ENCODE peak calls at places on chromosomes 12 and 14, in nine cellular contexts. P, M, Y, R, O, U, X, Q and E are unnamed samples.

GRCh38 chr14:103522649-103523582 is at the start of gene CKB:
- DNase-seq in U (peak; percentile 75), R (peak; percentile 58), O (peak; percentile 75), Q (no peak), M (peak; percentile 81), P (no peak), Y (no peak), X (peak; percentile 92), E (no peak)

GRCh38 chr12:56071648-56072047 is 8.3 kb upstream of the ERBB3 start:
- DNase-seq in O (no peak), P (no peak), X (no peak), M (no peak), Q (peak; percentile 66), Y (no peak), U (no peak), R (no peak), E (no peak)

GRCh38 chr14:23094666-23095195 is at the start of gene ACIN1:
- DNase-seq in M (peak; percentile 69), X (no peak), P (peak; percentile 99), U (peak; percentile 69), Q (peak; percentile 58), O (no peak), Y (peak; percentile 53), R (peak; percentile 81), E (peak; percentile 71)

GRCh38 chr14:75427482-75428229 is at the start of gene JDP2:
- DNase-seq in Q (no peak), Y (no peak), U (peak; percentile 83), R (peak; percentile 96), M (peak; percentile 73), P (peak; percentile 68), O (peak; percentile 97), X (peak; percentile 90), E (peak; percentile 55)

GRCh38 chr12:48865141-48865440 is 579 bp downstream of the RND1 start:
- DNase-seq in U (no peak), X (peak; percentile 44), P (no peak), R (no peak), M (no peak), O (no peak), Q (no peak), Y (no peak), E (no peak)

GRCh38 chr12:14928946-14929345 is 9.4 kb downstream of the ERP27 start:
- DNase-seq in P (no peak), X (peak; percentile 71), Y (no peak), R (no peak), U (peak; percentile 79), O (no peak), M (no peak), Q (no peak), E (no peak)

GRCh38 chr12:12704593-12705230 is 8.7 kb upstream of the GPR19 start:
- DNase-seq in Q (peak; percentile 69), R (peak; percentile 64), U (peak; percentile 75), P (no peak), Y (no peak), X (peak; percentile 96), O (no peak), M (peak; percentile 73), E (peak; percentile 90)

GRCh38 chr12:57575771-57576612 is 15.0 kb upstream of the PIP4K2C start:
- DNase-seq in R (no peak), O (no peak), Y (no peak), Q (no peak), P (no peak), M (no peak), X (no peak), U (no peak), E (no peak)

GRCh38 chr12:6763380-6763779 is 2.8 kb upstream of the PTMS start:
- DNase-seq in U (no peak), R (no peak), M (no peak), Y (no peak), Q (no peak), O (no peak), X (no peak), P (no peak), E (no peak)
- H3K27ac ChIP-seq in U (peak overlapping the region; percentile 99), R (peak overlapping the region; percentile 42), M (peak overlapping the region; percentile 95), Y (peak overlapping the region; percentile 96), Q (no peak overlapping the region), O (peak overlapping the region; percentile 97), X (peak overlapping the region; percentile 83), P (no peak overlapping the region), E (peak overlapping the region; percentile 94)

GRCh38 chr14:101460521-101460920 is 100.8 kb upstream of the DIO3 start:
- DNase-seq in P (peak; percentile 13), O (no peak), R (no peak), Y (no peak), X (no peak), U (no peak), M (no peak), Q (no peak), E (no peak)

GRCh38 chr14:101463566-101464171 is 97.6 kb upstream of the DIO3 start:
- DNase-seq in M (no peak), P (peak; percentile 23), U (no peak), Y (no peak), O (no peak), X (no peak), Q (no peak), R (no peak), E (no peak)

GRCh38 chr14:101462726-101463565 is 98.3 kb upstream of the DIO3 start:
- DNase-seq in P (peak; percentile 42), Q (no peak), U (no peak), M (no peak), R (no peak), O (no peak), X (no peak), Y (no peak), E (no peak)

GRCh38 chr14:101460986-101461750 is 100.1 kb upstream of the DIO3 start:
- DNase-seq in O (no peak), M (no peak), R (no peak), U (no peak), Q (no peak), Y (no peak), X (no peak), P (peak; percentile 17), E (no peak)

DNA sequence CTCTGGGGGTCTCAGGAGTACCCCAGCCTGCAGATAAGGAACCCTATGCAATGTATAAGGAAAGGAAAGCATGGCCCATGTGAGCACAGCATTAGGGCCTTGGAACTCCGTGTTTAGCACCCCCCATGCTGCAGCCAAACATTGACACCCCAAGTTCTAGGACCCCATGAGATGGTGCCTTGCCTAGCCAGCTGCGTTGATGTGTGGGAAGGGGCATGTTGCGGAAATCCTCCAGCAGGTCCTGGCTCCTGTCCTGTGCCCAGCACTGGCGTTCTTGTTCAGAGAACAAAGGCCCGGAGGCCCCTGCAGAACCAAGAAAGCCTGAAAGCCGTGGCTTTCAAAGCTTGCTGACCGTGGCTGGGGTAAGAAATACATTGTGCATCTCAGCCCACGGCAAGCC is 99.4 kb upstream of the DIO3 start:
- DNase-seq in X (no peak), O (no peak), R (no peak), U (no peak), M (no peak), P (peak; percentile 15), Q (no peak), Y (no peak), E (no peak)
- H3K27me3 ChIP-seq in X (peaks cover 45% of the 10 kb centered on the region), O (peaks cover 96% of the 10 kb centered on the region), R (no peaks in the 10 kb centered on the region), U (peaks cover 24% of the 10 kb centered on the region), M (peaks cover 61% of the 10 kb centered on the region), P (peaks cover 16% of the 10 kb centered on the region), Q (peaks cover 39% of the 10 kb centered on the region), Y (no peaks in the 10 kb centered on the region), E (peaks cover 28% of the 10 kb centered on the region)

GRCh38 chr12:42794811-42795210 is 205.3 kb upstream of the PRICKLE1 start:
- DNase-seq in Q (no peak), M (no peak), O (no peak), P (no peak), U (no peak), X (no peak), R (no peak), Y (no peak), E (no peak)

GRCh38 chr12:42791399-42791798 is 201.9 kb upstream of the PRICKLE1 start:
- DNase-seq in P (no peak), U (no peak), X (no peak), O (no peak), Y (no peak), R (no peak), M (no peak), Q (no peak), E (no peak)

GRCh38 chr12:42792265-42792664 is 202.7 kb upstream of the PRICKLE1 start:
- DNase-seq in X (no peak), U (no peak), O (no peak), M (no peak), Y (no peak), R (no peak), P (no peak), Q (no peak), E (no peak)

GRCh38 chr12:42789808-42790760 is 200.5 kb upstream of the PRICKLE1 start:
- DNase-seq in R (no peak), M (no peak), P (no peak), X (no peak), Q (no peak), O (no peak), Y (no peak), U (no peak), E (no peak)

GRCh38 chr12:42790761-42791151 is 201.2 kb upstream of the PRICKLE1 start:
- DNase-seq in Q (no peak), M (no peak), U (no peak), X (no peak), R (no peak), O (no peak), Y (no peak), P (no peak), E (no peak)
- H3K27ac ChIP-seq in Q (no peak overlapping the region), M (no peak overlapping the region), U (no peak overlapping the region), X (no peak overlapping the region), R (no peak overlapping the region), O (peak overlapping the region; percentile 4), Y (peak overlapping the region; percentile 91), P (no peak overlapping the region), E (no peak overlapping the region)

DNA sequence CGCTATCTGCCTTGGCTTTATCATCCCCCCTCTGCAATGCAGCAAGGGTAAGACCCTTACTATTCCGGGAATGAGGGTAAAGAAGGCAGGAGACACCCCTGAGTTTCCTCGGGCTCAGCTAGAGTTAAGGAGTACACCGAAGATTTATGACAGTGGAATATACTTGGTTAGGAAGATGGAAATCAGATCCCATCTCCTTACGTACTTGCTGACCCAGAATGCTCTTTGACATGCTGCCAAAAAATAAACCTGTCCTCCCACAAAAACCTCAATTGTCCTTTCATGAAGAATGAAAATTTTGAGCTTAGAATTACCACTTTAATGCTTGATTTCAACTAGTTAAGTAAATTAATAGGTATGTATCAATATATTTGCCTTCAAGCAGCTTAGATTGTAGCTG is 99.5 kb downstream of the PRIMA1 start:
- DNase-seq in M (no peak), R (no peak), Y (no peak), P (no peak), U (no peak), O (no peak), Q (no peak), X (no peak), E (no peak)
- H3K27me3 ChIP-seq in M (no peaks in the 10 kb centered on the region), R (no peaks in the 10 kb centered on the region), Y (peaks cover 17% of the 10 kb centered on the region), P (no peaks in the 10 kb centered on the region), U (no peaks in the 10 kb centered on the region), O (peaks cover 46% of the 10 kb centered on the region), Q (peaks cover 5% of the 10 kb centered on the region), X (no peaks in the 10 kb centered on the region), E (peaks cover 2% of the 10 kb centered on the region)

DNA sequence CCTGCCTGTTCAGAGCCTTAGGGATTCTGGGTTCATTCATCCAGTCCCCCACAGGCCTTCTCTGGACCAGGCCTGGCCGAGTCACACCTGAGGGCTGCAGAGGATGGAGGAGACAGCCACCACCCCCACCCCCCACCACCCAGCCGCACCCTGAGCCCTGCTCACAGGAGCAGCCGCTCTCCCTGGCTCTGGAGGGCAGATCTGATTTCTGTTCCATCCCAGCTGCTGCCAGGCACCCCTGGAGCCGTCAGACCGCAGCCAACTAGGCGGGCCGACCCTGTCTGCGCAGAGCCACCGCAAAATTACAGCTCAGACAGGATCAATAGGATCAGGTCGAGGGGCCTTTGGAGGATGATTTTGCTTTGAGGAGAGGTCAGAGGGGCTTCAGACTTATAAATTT is 154.6 kb upstream of the MYL2 start:
- DNase-seq in M (no peak), Y (no peak), X (no peak), O (no peak), Q (no peak), U (no peak), R (no peak), P (no peak), E (no peak)
- H3K27ac ChIP-seq in M (no peak overlapping the region), Y (no peak overlapping the region), X (no peak overlapping the region), O (no peak overlapping the region), Q (no peak overlapping the region), U (peak overlapping the region; percentile 94), R (no peak overlapping the region), P (no peak overlapping the region), E (no peak overlapping the region)